ENCODE peak calls at places on chromosomes 6 and 20, in six cellular contexts. U is WTC11, I is left ventricle myocardium inferior, B is tibial artery, O is epithelial cell of esophagus, J is left lung. V is an unnamed sample.

GRCh38 chr6:145015739-145016558 is 719.4 kb downstream of the EPM2A start:
- DNase-seq in U (no peak), I (no peak), B (no peak), O (peak), J (no peak), V (no peak)

GRCh38 chr6:75428204-75428603 is 65.4 kb downstream of the FILIP1 start:
- DNase-seq in U (no peak), I (no peak), B (no peak), O (no peak), J (no peak), V (no peak)

GRCh38 chr20:45934046-45934586 is 367 bp upstream of the PCIF1 start:
- DNase-seq in U (peak), I (peak), B (peak), O (no peak), J (peak), V (no peak)

GRCh38 chr6:105713474-105714118 is 310.7 kb upstream of the PREP start:
- DNase-seq in U (no peak), I (no peak), B (no peak), O (no peak), J (no peak), V (no peak)

GRCh38 chr6:128632131-128632530 is 111.7 kb upstream of the PTPRK start:
- DNase-seq in U (no peak), I (no peak), B (no peak), O (peak), J (no peak), V (no peak)

GRCh38 chr6:65452333-65452732 is 254.7 kb downstream of the EYS start:
- DNase-seq in U (no peak), I (no peak), B (no peak), O (no peak), J (no peak), V (no peak)

GRCh38 chr20:61426361-61426760 is 174.3 kb downstream of the CDH4 start:
- DNase-seq in U (no peak), I (no peak), B (no peak), O (peak), J (no peak), V (no peak)

GRCh38 chr6:32888576-32888975 is 34.6 kb downstream of the PSMB9 start:
- DNase-seq in U (no peak), I (no peak), B (no peak), O (no peak), J (no peak), V (no peak)

GRCh38 chr6:154962751-154963150 is 32.4 kb upstream of the TIAM2 start:
- DNase-seq in U (no peak), I (no peak), B (peak), O (peak), J (no peak), V (no peak)

GRCh38 chr6:16102208-16102607 is 26.7 kb upstream of the MYLIP start:
- DNase-seq in U (no peak), I (no peak), B (no peak), O (no peak), J (no peak), V (no peak)

GRCh38 chr20:11431613-11432012 is 486.1 kb upstream of the BTBD3 start:
- DNase-seq in U (no peak), I (no peak), B (no peak), O (no peak), J (no peak), V (no peak)

GRCh38 chr6:41659935-41660334 is 21.7 kb downstream of the MDFI start:
- DNase-seq in U (no peak), I (no peak), B (no peak), O (no peak), J (no peak), V (no peak)

GRCh38 chr20:54452277-54452676 is 23.1 kb upstream of the DOK5 start:
- DNase-seq in U (no peak), I (no peak), B (no peak), O (no peak), J (peak), V (no peak)

GRCh38 chr20:33672426-33673114 is 1.7 kb downstream of the NECAB3 start:
- DNase-seq in U (no peak), I (no peak), B (no peak), O (no peak), J (peak), V (no peak)

GRCh38 chr20:43040427-43040826 is 149.3 kb downstream of the PTPRT start:
- DNase-seq in U (peak), I (no peak), B (no peak), O (no peak), J (no peak), V (peak)

GRCh38 chr6:150915868-150916267 is 50.4 kb downstream of the MTHFD1L start:
- DNase-seq in U (no peak), I (no peak), B (no peak), O (peak), J (no peak), V (no peak)

GRCh38 chr20:3847419-3847940 is 846 bp downstream of the MAVS start:
- DNase-seq in U (no peak), I (no peak), B (no peak), O (no peak), J (peak), V (no peak)

GRCh38 chr6:158188591-158188990 is 20.4 kb downstream of the GTF2H5 start:
- DNase-seq in U (no peak), I (no peak), B (no peak), O (no peak), J (no peak), V (no peak)

GRCh38 chr6:131844243-131844841 is 36.5 kb downstream of the ENPP1 start:
- DNase-seq in U (no peak), I (no peak), B (no peak), O (peak), J (no peak), V (no peak)

GRCh38 chr6:138429731-138430130 is 25.7 kb downstream of the HEBP2 start:
- DNase-seq in U (no peak), I (no peak), B (no peak), O (no peak), J (no peak), V (no peak)

GRCh38 chr6:73286752-73287151 is 23.8 kb upstream of the KHDC1 start:
- DNase-seq in U (no peak), I (no peak), B (no peak), O (no peak), J (no peak), V (no peak)

GRCh38 chr6:73290435-73290834 is 27.4 kb upstream of the KHDC1 start:
- DNase-seq in U (no peak), I (no peak), B (no peak), O (peak), J (no peak), V (no peak)

GRCh38 chr6:73282876-73283275 is 19.9 kb upstream of the KHDC1 start:
- DNase-seq in U (no peak), I (no peak), B (no peak), O (peak), J (no peak), V (no peak)

GRCh38 chr6:73285674-73286283 is 22.8 kb upstream of the KHDC1 start:
- DNase-seq in U (no peak), I (no peak), B (no peak), O (peak), J (no peak), V (peak)
- TF ChIP-seq CTCF in U (no peak), I (peak), B (peak), O (peak), J (no peak), V (no peak)

DNA sequence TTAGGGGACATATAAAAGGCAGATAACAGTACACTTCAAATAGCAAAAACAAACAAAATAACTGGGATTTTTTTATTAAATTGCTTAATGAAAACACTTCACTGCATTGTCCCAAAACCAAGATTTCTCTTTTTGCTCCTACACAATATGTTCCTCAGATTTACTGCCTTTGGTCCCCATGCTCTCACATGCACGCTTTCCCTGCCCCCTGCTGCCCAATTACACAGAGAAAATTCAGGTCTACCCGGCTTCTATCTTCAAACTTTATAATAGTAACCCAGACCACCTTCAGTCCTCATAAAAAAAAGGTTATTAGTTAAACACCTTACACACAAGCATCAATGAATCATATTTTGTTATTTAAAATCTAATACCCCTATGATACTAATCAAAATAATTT is 673.8 kb upstream of the HS3ST5 start:
- DNase-seq in U (no peak), I (no peak), B (no peak), O (no peak), J (no peak), V (no peak)
- TF ChIP-seq CTCF in U (no peak), I (no peak), B (no peak), O (no peak), J (no peak), V (no peak)

DNA sequence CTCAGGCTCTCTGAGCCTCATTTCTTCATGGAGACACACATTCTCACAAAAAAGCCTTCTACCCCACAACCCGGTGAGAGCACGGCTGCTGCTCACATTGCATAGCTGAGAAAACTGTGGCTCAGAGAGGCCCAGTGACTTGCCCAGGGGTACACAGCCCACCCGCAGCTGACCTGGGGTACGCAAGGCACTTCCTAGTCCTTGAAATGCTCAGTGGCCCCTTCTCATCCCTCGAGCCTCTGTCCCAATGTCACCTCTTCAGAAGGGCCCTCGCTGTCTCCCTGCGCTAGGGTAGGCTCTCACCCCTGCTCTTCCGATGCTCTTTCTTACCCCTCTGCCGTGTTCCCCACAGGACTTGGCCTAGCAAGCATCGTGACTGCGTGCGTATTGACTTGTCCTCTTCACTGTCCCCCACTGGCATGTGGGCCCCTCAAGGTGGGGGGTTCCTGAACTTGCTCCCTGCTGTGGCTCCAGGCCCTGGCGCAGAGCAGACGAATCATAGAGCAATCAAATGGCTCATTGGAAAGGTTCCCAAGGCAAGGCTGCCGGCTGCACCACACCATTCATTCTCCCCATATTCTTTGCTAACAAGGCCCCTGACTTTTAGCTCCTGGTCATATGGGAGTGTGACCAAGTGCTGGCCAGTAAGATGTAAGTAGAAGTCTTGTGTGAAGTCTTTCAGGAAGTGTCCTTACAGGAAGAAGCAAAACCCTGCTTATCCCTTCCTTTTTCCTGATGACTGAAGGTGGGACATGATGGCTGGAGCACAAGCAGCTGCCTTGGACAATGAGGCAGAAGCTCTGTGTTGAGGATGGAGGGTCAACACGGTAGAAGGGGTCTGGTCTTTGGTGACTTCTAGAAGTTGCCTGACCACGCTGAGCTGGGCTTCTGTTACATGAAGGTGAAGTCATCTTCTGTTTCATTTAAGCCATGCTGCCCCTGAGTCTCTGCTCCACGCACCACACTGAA is 22.7 kb downstream of the PCK1 start:
- DNase-seq in U (no peak), I (no peak), B (no peak), O (no peak), J (no peak), V (no peak)
- TF ChIP-seq CTCF in U (no peak), I (no peak), B (no peak), O (no peak), J (no peak), V (peak)

DNA sequence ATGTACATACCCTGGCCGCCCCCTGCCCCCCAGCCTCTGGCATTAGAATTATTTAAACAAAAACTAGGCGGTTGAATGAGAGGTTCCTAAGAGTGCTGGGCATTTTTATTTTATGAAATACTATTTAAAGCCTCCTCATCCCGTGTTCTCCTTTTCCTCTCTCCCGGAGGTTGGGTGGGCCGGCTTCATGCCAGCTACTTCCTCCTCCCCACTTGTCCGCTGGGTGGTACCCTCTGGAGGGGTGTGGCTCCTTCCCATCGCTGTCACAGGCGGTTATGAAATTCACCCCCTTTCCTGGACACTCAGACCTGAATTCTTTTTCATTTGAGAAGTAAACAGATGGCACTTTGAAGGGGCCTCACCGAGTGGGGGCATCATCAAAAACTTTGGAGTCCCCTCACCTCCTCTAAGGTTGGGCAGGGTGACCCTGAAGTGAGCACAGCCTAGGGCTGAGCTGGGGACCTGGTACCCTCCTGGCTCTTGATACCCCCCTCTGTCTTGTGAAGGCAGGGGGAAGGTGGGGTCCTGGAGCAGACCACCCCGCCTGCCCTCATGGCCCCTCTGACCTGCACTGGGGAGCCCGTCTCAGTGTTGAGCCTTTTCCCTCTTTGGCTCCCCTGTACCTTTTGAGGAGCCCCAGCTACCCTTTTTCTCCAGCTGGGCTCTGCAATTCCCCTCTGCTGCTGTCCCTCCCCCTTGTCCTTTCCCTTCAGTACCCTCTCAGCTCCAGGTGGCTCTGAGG is 7.6 kb downstream of the CDKN1A start:
- DNase-seq in U (no peak), I (peak), B (peak), O (no peak), J (no peak), V (no peak)
- TF ChIP-seq CTCF in U (no peak), I (no peak), B (no peak), O (no peak), J (no peak), V (no peak)

V was measured in endothelial cell.